ENCODE peak calls at places on chromosomes 16 and 17, in seven cellular contexts. M is osteocyte, W is NCI-H2029, S is HTR-8/SVneo, N is LoVo, H is Kasumi-1, D is NCI-H1436. U is an unnamed sample.

GRCh38 chr16:67562918-67563707 is 787 bp downstream of the CTCF start:
- DNase-seq in N (peak), M (peak), H (no peak), S (no peak), W (no peak), D (peak), U (peak)

GRCh38 chr16:47470211-47470610 is 9.1 kb downstream of the PHKB start:
- DNase-seq in S (no peak), W (no peak), H (no peak), D (no peak), N (no peak), M (no peak), U (no peak)

GRCh38 chr17:38619451-38619795 is 13.7 kb upstream of the SRCIN1 start:
- DNase-seq in H (no peak), D (no peak), S (no peak), W (no peak), M (no peak), N (no peak), U (no peak)

GRCh38 chr16:23482778-23483177 is 27.5 kb downstream of the GGA2 start:
- DNase-seq in W (no peak), D (no peak), S (no peak), N (no peak), H (no peak), M (no peak), U (no peak)

GRCh38 chr16:28321700-28322411 is 29.5 kb downstream of the SBK1 start:
- DNase-seq in N (no peak), W (no peak), D (no peak), S (peak), H (peak), M (no peak), U (peak)

GRCh38 chr16:25033852-25034251 is 18.7 kb upstream of the ARHGAP17 start:
- DNase-seq in M (no peak), D (no peak), H (no peak), W (no peak), S (no peak), N (no peak), U (peak)

GRCh38 chr17:27754549-27754948 is 45.8 kb downstream of the NOS2 start:
- DNase-seq in S (no peak), M (no peak), D (no peak), H (no peak), W (no peak), N (no peak), U (no peak)

GRCh38 chr16:86578499-86579267 is at the start of gene FOXL1:
- DNase-seq in H (no peak), N (no peak), W (no peak), D (no peak), S (no peak), M (no peak), U (no peak)

GRCh38 chr16:23132921-23133532 is 16.2 kb downstream of the USP31 start:
- DNase-seq in N (no peak), W (no peak), M (no peak), D (no peak), S (no peak), H (no peak), U (no peak)

GRCh38 chr16:15498427-15499175 is 64.2 kb downstream of the BMERB1 start:
- DNase-seq in H (no peak), S (no peak), N (no peak), M (no peak), D (no peak), W (no peak), U (no peak)

GRCh38 chr16:17346774-17347569 is 123.8 kb downstream of the XYLT1 start:
- DNase-seq in M (no peak), H (no peak), W (no peak), N (peak), S (no peak), D (no peak), U (no peak)

GRCh38 chr17:68849673-68850260 is 105.4 kb downstream of the ABCA8 start:
- DNase-seq in N (no peak), D (peak), H (no peak), S (no peak), M (no peak), W (peak), U (no peak)

U was measured in thyroid gland.